ENCODE peak calls at places on chromosome 3, in seven cellular contexts. E, Q, B, F, H, D and L are unnamed samples.

GRCh38 chr3:74692-75243 is 121.8 kb upstream of the CHL1 start:
- DNase-seq in E (no peak), Q (no peak), B (no peak), F (no peak), H (no peak), D (no peak), L (no peak)

GRCh38 chr3:171374661-171375285 is 85.4 kb downstream of the TNIK start:
- DNase-seq in E (no peak), Q (no peak), B (no peak), F (no peak), H (no peak), D (no peak), L (no peak)

GRCh38 chr3:62318365-62318751 is 55.0 kb downstream of the FEZF2 start:
- DNase-seq in E (peak), Q (no peak), B (peak), F (no peak), H (peak), D (peak), L (no peak)

GRCh38 chr3:48623851-48624547 is 2.4 kb upstream of the TMEM89 start:
- DNase-seq in E (no peak), Q (no peak), B (no peak), F (no peak), H (no peak), D (no peak), L (no peak)

GRCh38 chr3:138082085-138082991 is 33.1 kb downstream of the DZIP1L start:
- DNase-seq in E (peak), Q (no peak), B (no peak), F (no peak), H (no peak), D (no peak), L (no peak)

GRCh38 chr3:124174463-124174862 is 182.5 kb upstream of the ROPN1 start:
- DNase-seq in E (peak), Q (no peak), B (peak), F (no peak), H (no peak), D (no peak), L (no peak)

GRCh38 chr3:63473641-63474166 is 178.8 kb upstream of the SNTN start:
- DNase-seq in E (no peak), Q (no peak), B (no peak), F (no peak), H (no peak), D (no peak), L (no peak)

GRCh38 chr3:99872633-99873254 is 55.1 kb downstream of the CMSS1 start:
- DNase-seq in E (no peak), Q (no peak), B (no peak), F (no peak), H (no peak), D (no peak), L (no peak)

GRCh38 chr3:53570709-53571108 is 76.3 kb downstream of the CACNA1D start:
- DNase-seq in E (peak), Q (no peak), B (no peak), F (no peak), H (no peak), D (no peak), L (no peak)

GRCh38 chr3:195071916-195072820 is 198.8 kb downstream of the XXYLT1 start:
- DNase-seq in E (no peak), Q (no peak), B (no peak), F (no peak), H (no peak), D (no peak), L (no peak)

GRCh38 chr3:19474169-19474568 is 325.9 kb downstream of the KCNH8 start:
- DNase-seq in E (no peak), Q (no peak), B (no peak), F (no peak), H (no peak), D (no peak), L (no peak)

GRCh38 chr3:44576661-44577060 is 8.1 kb upstream of the ZNF660 start:
- DNase-seq in E (no peak), Q (no peak), B (no peak), F (no peak), H (no peak), D (no peak), L (no peak)